ENCODE peak calls at places on chromosomes 2 and 18, in six cellular contexts. X is foreskin fibroblast, U is AG09309, J is colonic mucosa, O is astrocyte of the spinal cord, K is A549. P is an unnamed sample.
A peak's percentile ranks its signal among the peaks of the same experiment; 100 is the strongest.

GRCh38 chr18:39698436-39698835 is 2132.8 kb upstream of the CELF4 start:
- DNase-seq in K (no peak), O (no peak), X (no peak), J (no peak), U (no peak), P (no peak)

GRCh38 chr18:36662000-36662399 is 166.8 kb downstream of the TPGS2 start:
- DNase-seq in U (no peak), K (no peak), X (no peak), J (no peak), O (no peak), P (no peak)

GRCh38 chr2:196750977-196751631 is 48.4 kb downstream of the GTF3C3 start:
- DNase-seq in X (peak; percentile 47), K (peak; percentile 27), O (peak; percentile 67), J (peak; percentile 67), U (peak; percentile 28), P (peak; percentile 59)

GRCh38 chr2:69011611-69012157 is 1.3 kb upstream of the ANTXR1 start:
- DNase-seq in U (no peak), X (no peak), K (no peak), J (no peak), O (no peak), P (no peak)

GRCh38 chr2:216555274-216555673 is 56.6 kb downstream of the RPL37A start:
- DNase-seq in O (peak; percentile 33), K (no peak), U (no peak), X (peak; percentile 60), J (no peak), P (peak; percentile 81)

GRCh38 chr2:129741623-129742022 is 237.8 kb upstream of the RAB6C start:
- DNase-seq in K (no peak), U (no peak), O (no peak), J (no peak), X (no peak), P (no peak)

GRCh38 chr2:56199492-56199891 is 15.7 kb downstream of the CCDC85A start:
- DNase-seq in O (peak; percentile 50), J (no peak), X (no peak), K (no peak), U (no peak), P (no peak)

GRCh38 chr2:159617080-159617479 is 732 bp upstream of the BAZ2B start:
- DNase-seq in U (no peak), O (no peak), X (no peak), K (no peak), J (no peak), P (no peak)

GRCh38 chr2:101406867-101407266 is 19.6 kb upstream of the CREG2 start:
- DNase-seq in K (no peak), O (peak; percentile 74), J (no peak), X (peak; percentile 90), U (peak; percentile 76), P (no peak)

GRCh38 chr2:190973262-190973661 is 40.7 kb downstream of the STAT1 start:
- DNase-seq in O (no peak), J (no peak), K (no peak), X (no peak), U (no peak), P (no peak)

GRCh38 chr2:8392098-8392844 is 289.6 kb upstream of the ID2 start:
- DNase-seq in K (no peak), U (no peak), O (no peak), J (no peak), X (no peak), P (no peak)

GRCh38 chr2:120818441-120818920 is 82.8 kb downstream of the GLI2 start:
- DNase-seq in X (peak; percentile 84), J (peak; percentile 46), K (peak; percentile 31), O (peak; percentile 81), U (peak; percentile 62), P (no peak)

GRCh38 chr2:168210898-168211570 is 36.4 kb downstream of the STK39 start:
- DNase-seq in U (peak; percentile 67), O (peak; percentile 83), J (no peak), K (peak; percentile 67), X (peak; percentile 86), P (no peak)

GRCh38 chr2:45607701-45608100 is 3.4 kb downstream of the SRBD1 start:
- DNase-seq in U (no peak), O (peak; percentile 22), K (peak; percentile 71), J (no peak), X (no peak), P (no peak)
- TF ChIP-seq CTCF in U (peak; percentile 43), O (peak; percentile 51), K (peak; percentile 76), J (peak; percentile 14), X (peak; percentile 37), P (peak; percentile 12)

GRCh38 chr18:61335737-61336555 is 2.7 kb downstream of the CDH20 start:
- DNase-seq in J (no peak), K (no peak), U (no peak), O (no peak), X (no peak), P (no peak)

GRCh38 chr18:61334491-61334850 is 1.2 kb downstream of the CDH20 start:
- DNase-seq in J (no peak), O (no peak), K (no peak), X (no peak), U (no peak), P (no peak)

GRCh38 chr18:61333271-61333745 is at the start of gene CDH20:
- DNase-seq in O (no peak), U (no peak), K (no peak), X (no peak), J (no peak), P (no peak)

GRCh38 chr18:61334951-61335736 is 1.9 kb downstream of the CDH20 start:
- DNase-seq in O (no peak), K (no peak), X (no peak), J (no peak), U (no peak), P (no peak)

DNA sequence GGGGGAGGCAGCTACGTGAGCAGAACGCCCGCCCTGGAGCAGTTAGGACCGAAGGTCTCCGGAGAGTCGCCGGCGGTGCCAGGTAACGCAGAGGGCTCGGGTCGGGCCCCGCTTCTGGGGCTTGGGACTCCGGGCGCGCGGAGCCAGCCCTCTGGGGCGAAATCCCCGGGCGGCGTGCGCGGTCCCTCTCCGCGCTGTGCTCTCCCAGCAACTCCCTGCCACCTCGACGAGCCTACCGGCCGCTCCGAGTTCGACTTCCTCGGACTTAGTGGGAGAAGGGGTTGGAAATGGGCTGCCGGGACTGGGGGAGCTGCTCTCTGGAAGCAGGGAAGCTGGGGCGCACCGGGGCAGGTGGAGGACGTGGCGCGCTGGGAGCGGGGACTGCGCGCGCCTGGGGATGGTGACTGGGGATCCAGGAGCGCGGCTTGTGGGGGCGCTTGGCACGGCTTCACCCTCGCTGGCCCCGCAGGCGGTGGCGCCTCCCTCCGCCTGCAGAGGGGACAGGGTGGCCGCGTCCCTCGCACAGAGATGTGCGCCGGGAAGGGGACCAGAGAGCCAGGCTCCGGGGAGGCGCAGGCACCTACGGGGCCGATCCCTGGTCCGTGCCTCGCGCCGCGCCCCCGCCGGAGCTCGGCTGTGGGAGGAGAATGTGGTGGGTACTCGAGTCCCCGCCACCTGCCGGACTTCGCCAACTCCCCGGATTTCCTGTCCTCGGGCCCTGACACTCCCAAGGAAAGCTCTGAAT is 688 bp downstream of the CDH20 start:
- DNase-seq in K (no peak), U (no peak), O (peak; percentile 29), J (no peak), X (no peak), P (no peak)
- H3K4me3 ChIP-seq in K (no peak overlapping the region), U (peak overlapping the region; percentile 60), O (peak overlapping the region; percentile 43), J (peak overlapping the region; percentile 6), X (peak overlapping the region; percentile 57), P (peak overlapping the region; percentile 38)

DNA sequence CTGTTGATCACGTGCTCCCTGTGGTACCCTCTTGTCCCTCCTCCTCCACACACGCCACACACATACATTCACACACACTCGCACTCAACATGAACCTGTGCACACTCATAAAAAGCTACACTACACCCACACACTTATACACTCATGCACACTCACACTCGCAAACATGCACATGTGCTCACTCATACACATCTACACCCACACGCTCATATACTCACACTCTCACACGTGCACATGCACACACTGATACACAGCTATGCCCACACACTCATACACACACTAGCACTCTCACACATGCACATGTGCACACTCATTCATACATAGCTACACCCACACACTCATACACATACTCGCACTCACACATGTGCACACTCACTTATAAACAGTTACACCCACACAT is 113.6 kb downstream of the LRATD1 start:
- DNase-seq in K (no peak), O (no peak), U (no peak), J (no peak), X (no peak), P (no peak)
- TF ChIP-seq CTCF in K (no peak), O (no peak), U (no peak), J (no peak), X (no peak), P (no peak)

GRCh38 chr2:240972636-240973521 is 25.5 kb upstream of the SNED1 start:
- DNase-seq in J (no peak), K (no peak), X (peak; percentile 70), U (peak; percentile 52), O (peak; percentile 35), P (peak; percentile 48)
- H3K4me3 ChIP-seq in J (no peak overlapping the region), K (no peak overlapping the region), X (no peak overlapping the region), U (no peak overlapping the region), O (no peak overlapping the region), P (no peak overlapping the region)

GRCh38 chr2:58240938-58241755 is at the start of gene FANCL:
- DNase-seq in U (peak; percentile 17), X (peak; percentile 75), O (peak; percentile 85), K (peak; percentile 92), J (peak; percentile 93), P (peak; percentile 92)
- TF ChIP-seq CTCF in U (no peak), X (no peak), O (peak; percentile 5), K (no peak), J (no peak), P (no peak)